ENCODE peak calls at places on chromosomes 6 and 20, in nine cellular contexts. E, L, N, X, Z, P, G, Q and Y are unnamed samples.

GRCh38 chr20:40489886-40490285 is 199.2 kb downstream of the MAFB start:
- DNase-seq in Q (no peak), X (no peak), Z (no peak), L (no peak), N (no peak), G (peak), P (no peak), E (no peak), Y (no peak)

GRCh38 chr6:38113810-38114577 is 294.5 kb downstream of the ZFAND3 start:
- DNase-seq in G (no peak), Z (no peak), L (no peak), X (no peak), N (no peak), E (no peak), P (no peak), Q (no peak), Y (no peak)

GRCh38 chr6:38188677-38189335 is 369.3 kb downstream of the ZFAND3 start:
- DNase-seq in Z (no peak), E (no peak), P (no peak), G (no peak), X (no peak), L (peak), N (no peak), Q (no peak), Y (no peak)

GRCh38 chr6:109461733-109462526 is 6.4 kb upstream of the MICAL1 start:
- DNase-seq in N (no peak), L (peak), P (no peak), G (no peak), Z (no peak), Q (no peak), E (no peak), X (no peak), Y (no peak)

GRCh38 chr20:10946124-10946880 is 272.5 kb upstream of the JAG1 start:
- DNase-seq in Z (no peak), L (no peak), X (no peak), N (no peak), Q (no peak), P (no peak), G (no peak), E (no peak), Y (no peak)

GRCh38 chr6:167898673-167899311 is 72.1 kb downstream of the AFDN start:
- DNase-seq in L (no peak), X (peak), N (no peak), E (no peak), G (peak), P (no peak), Q (no peak), Z (no peak), Y (no peak)

GRCh38 chr20:60804918-60805631 is 447.0 kb upstream of the CDH4 start:
- DNase-seq in X (no peak), N (no peak), G (no peak), Z (no peak), Q (no peak), L (no peak), E (no peak), P (no peak), Y (no peak)

GRCh38 chr6:134735461-134735860 is 214.4 kb downstream of the ALDH8A1 start:
- DNase-seq in Z (no peak), Q (no peak), L (no peak), X (no peak), G (no peak), P (no peak), N (no peak), E (no peak), Y (no peak)

GRCh38 chr6:44800171-44800671 is 412.7 kb downstream of the CDC5L start:
- DNase-seq in N (no peak), Q (no peak), Z (no peak), L (no peak), G (peak), E (no peak), P (no peak), X (peak), Y (no peak)

GRCh38 chr6:136212616-136213396 is 37.3 kb downstream of the MTFR2 start:
- DNase-seq in X (no peak), P (no peak), Z (no peak), G (no peak), Q (no peak), N (no peak), E (no peak), L (no peak), Y (no peak)

GRCh38 chr6:127606131-127606562 is 29.2 kb downstream of the C6orf58 start:
- DNase-seq in N (no peak), X (no peak), Z (no peak), E (no peak), L (no peak), P (no peak), G (peak), Q (peak), Y (no peak)

GRCh38 chr20:18943542-18943941 is 130.0 kb downstream of the SCP2D1 start:
- DNase-seq in G (no peak), Z (no peak), X (no peak), Q (no peak), E (no peak), N (no peak), L (no peak), P (no peak), Y (no peak)

GRCh38 chr20:19975901-19976300 is 41.3 kb upstream of the NAA20 start:
- DNase-seq in Z (no peak), N (peak), L (no peak), G (peak), Q (peak), E (no peak), P (no peak), X (no peak), Y (no peak)

GRCh38 chr6:39221746-39222641 is 7.3 kb downstream of the KCNK5 start:
- DNase-seq in N (no peak), G (no peak), P (no peak), Q (no peak), L (no peak), E (no peak), X (no peak), Z (no peak), Y (peak)

GRCh38 chr6:147212618-147213017 is 8.4 kb downstream of the STXBP5 start:
- DNase-seq in Q (no peak), E (no peak), X (no peak), N (no peak), Z (no peak), P (no peak), L (no peak), G (no peak), Y (no peak)

GRCh38 chr6:27541212-27541931 is 68.5 kb upstream of the ZNF184 start:
- DNase-seq in N (no peak), G (no peak), L (no peak), X (no peak), Z (no peak), Q (peak), P (no peak), E (no peak), Y (no peak)